ENCODE peak calls at places on chromosome 22, in ten cellular contexts. N is spleen; E is fibroblast of mammary gland; Q is GM18507; D is right cardiac atrium; J is SJSA1; P is NCI-H2029 treated with DMSO at 0.1 percent for 48 hours; F is left ventricle myocardium inferior; K is stimulated activated CD8-positive, alpha-beta memory T cell treated with anti-CD3 and anti-CD28 coated beads, Interleukin-4, amount 100 ng/mL, for 48 hours; G is AG08396. I is an unnamed sample.

GRCh38 chr22:46263208-46263575 is at the start of gene PKDREJ:
- DNase-seq in Q (no peak), J (no peak), G (no peak), N (no peak), K (no peak), F (no peak), D (no peak), P (no peak), E (no peak), I (peak; percentile 77)

GRCh38 chr22:17266261-17266971 is 47.2 kb upstream of the ADA2 start:
- DNase-seq in E (no peak), F (peak; percentile 45), P (no peak), G (no peak), Q (no peak), D (no peak), J (no peak), K (no peak), N (no peak), I (no peak)

GRCh38 chr22:38261478-38261803 is 11.4 kb downstream of the TMEM184B start:
- DNase-seq in F (no peak), P (no peak), G (no peak), E (peak; percentile 31), Q (no peak), J (no peak), D (no peak), K (no peak), N (no peak), I (no peak)

GRCh38 chr22:43066844-43067385 is 22.3 kb downstream of the TTLL1 start:
- DNase-seq in F (no peak), D (no peak), K (no peak), E (peak; percentile 71), J (peak; percentile 94), G (peak; percentile 58), P (no peak), Q (no peak), N (no peak), I (no peak)

GRCh38 chr22:43862882-43863202 is 529 bp upstream of the SULT4A1 start:
- DNase-seq in N (no peak), G (no peak), J (no peak), P (no peak), F (no peak), E (no peak), K (no peak), D (no peak), Q (no peak), I (no peak)

GRCh38 chr22:50275181-50276055 is 5.2 kb upstream of the MAPK11 start:
- DNase-seq in J (no peak), D (no peak), G (no peak), E (no peak), K (no peak), N (no peak), F (no peak), Q (no peak), P (no peak), I (no peak)

GRCh38 chr22:30439836-30440235 is 14.3 kb downstream of the MTFP1 start:
- DNase-seq in J (no peak), F (no peak), E (no peak), N (no peak), G (no peak), K (no peak), D (no peak), Q (no peak), P (no peak), I (no peak)

GRCh38 chr22:20514658-20515406 is 7.4 kb downstream of the MED15 start:
- DNase-seq in Q (no peak), J (peak; percentile 58), E (peak; percentile 95), K (no peak), N (no peak), D (peak; percentile 68), G (peak; percentile 82), F (no peak), P (no peak), I (no peak)

GRCh38 chr22:28930357-28931007 is 47.1 kb downstream of the ZNRF3 start:
- DNase-seq in J (no peak), N (no peak), D (no peak), K (no peak), G (no peak), P (peak; percentile 78), Q (no peak), E (no peak), F (no peak), I (no peak)

I was measured in aorta.